ENCODE peak calls at places on chromosomes 5 and 9, in nine cellular contexts. T, G, V, Z, Y, F, W, E and H are unnamed samples.

GRCh38 chr5:9681706-9682105 is 51.6 kb upstream of the TAS2R1 start:
- DNase-seq in E (no peak), Y (no peak), W (no peak), Z (no peak), F (no peak), G (no peak), V (no peak), T (no peak), H (no peak)

GRCh38 chr5:7849531-7850240 is 1.2 kb downstream of the CFAP90 start:
- DNase-seq in F (no peak), G (no peak), Z (peak; percentile 47), V (no peak), E (no peak), W (peak; percentile 26), Y (no peak), T (no peak), H (peak; percentile 30)

GRCh38 chr5:147051193-147051592 is 172.6 kb upstream of the PPP2R2B start:
- DNase-seq in Z (no peak), Y (no peak), F (no peak), T (no peak), E (no peak), V (no peak), W (no peak), G (no peak), H (no peak)

GRCh38 chr9:12801663-12802062 is 26.8 kb downstream of the LURAP1L start:
- DNase-seq in V (no peak), W (no peak), G (peak; percentile 56), Y (no peak), Z (no peak), T (no peak), E (no peak), F (no peak), H (no peak)

GRCh38 chr5:133985540-133986180 is 17.2 kb upstream of the C5orf15 start:
- DNase-seq in Z (no peak), V (no peak), T (no peak), W (no peak), G (no peak), Y (no peak), E (no peak), F (no peak), H (no peak)

GRCh38 chr5:170297589-170298462 is at the start of gene LCP2:
- DNase-seq in Y (no peak), G (no peak), F (no peak), T (no peak), V (no peak), E (no peak), Z (no peak), W (no peak), H (no peak)

GRCh38 chr9:18472915-18473314 is 1.0 kb upstream of the ADAMTSL1 start:
- DNase-seq in E (no peak), T (no peak), F (peak; percentile 55), Y (no peak), W (no peak), Z (peak; percentile 55), V (no peak), G (peak; percentile 63), H (peak; percentile 62)

GRCh38 chr5:167205881-167206280 is 1085.6 kb upstream of the WWC1 start:
- DNase-seq in Y (no peak), E (no peak), G (no peak), F (no peak), Z (no peak), W (no peak), V (no peak), T (no peak), H (no peak)

GRCh38 chr5:125175348-125176004 is 429.0 kb upstream of the ZNF608 start:
- DNase-seq in Y (no peak), F (no peak), G (peak; percentile 65), E (no peak), T (no peak), Z (no peak), V (no peak), W (no peak), H (no peak)

GRCh38 chr9:8457050-8457449 is 657.5 kb upstream of the DMAC1 start:
- DNase-seq in G (no peak), V (no peak), T (no peak), E (no peak), Y (no peak), W (no peak), F (no peak), Z (no peak), H (no peak)

GRCh38 chr5:58437661-58438060 is 22.2 kb downstream of the PLK2 start:
- DNase-seq in F (no peak), E (no peak), V (no peak), Y (no peak), G (peak; percentile 15), W (no peak), Z (no peak), T (no peak), H (no peak)

GRCh38 chr5:107522456-107522855 is 148.3 kb downstream of the EFNA5 start:
- DNase-seq in G (no peak), F (no peak), T (no peak), Z (no peak), E (no peak), V (no peak), Y (no peak), W (no peak), H (no peak)

GRCh38 chr9:130658893-130659698 is 5.3 kb upstream of the PRDM12 start:
- DNase-seq in V (no peak), W (no peak), T (no peak), E (no peak), Y (no peak), G (no peak), F (no peak), Z (no peak), H (no peak)

GRCh38 chr9:130660683-130661460 is 3.5 kb upstream of the PRDM12 start:
- DNase-seq in G (no peak), Y (no peak), F (no peak), T (no peak), Z (no peak), V (no peak), E (no peak), W (no peak), H (no peak)

GRCh38 chr9:130661461-130662098 is 2.8 kb upstream of the PRDM12 start:
- DNase-seq in E (no peak), Y (no peak), Z (no peak), W (no peak), V (no peak), T (no peak), F (no peak), G (no peak), H (no peak)

GRCh38 chr9:130660326-130660682 is 4.1 kb upstream of the PRDM12 start:
- DNase-seq in W (no peak), E (no peak), Z (no peak), T (no peak), Y (no peak), G (no peak), F (no peak), V (no peak), H (no peak)

DNA sequence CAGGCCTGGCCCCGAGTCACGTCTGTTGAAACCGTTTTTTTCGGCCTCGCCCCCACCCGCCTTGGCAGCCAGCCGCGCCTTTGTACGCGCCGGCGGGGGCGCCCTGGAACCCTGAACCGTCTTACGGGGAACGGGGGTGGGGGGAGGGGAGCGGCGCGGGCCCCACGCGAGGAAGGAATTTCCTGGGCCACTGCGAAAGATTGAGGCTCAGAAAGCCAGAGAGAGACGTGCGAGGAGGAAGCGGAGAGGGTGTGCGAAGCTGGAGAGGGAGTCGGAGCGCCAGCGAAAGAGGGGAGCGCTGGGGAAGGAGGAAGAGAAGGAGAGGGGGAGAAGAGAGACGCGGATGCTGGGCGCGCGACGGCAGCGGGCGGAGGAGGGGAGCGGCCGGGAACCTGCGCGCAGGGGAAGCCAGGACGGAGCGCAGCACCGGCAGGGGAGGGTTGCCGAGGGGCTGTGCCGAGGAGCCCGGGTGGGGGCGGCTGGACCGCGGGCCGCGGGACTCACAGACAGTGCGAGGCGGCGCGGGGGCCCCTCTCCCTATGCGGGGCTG is 4.6 kb upstream of the PRDM12 start:
- DNase-seq in E (no peak), W (no peak), V (no peak), Z (no peak), T (no peak), Y (no peak), F (no peak), G (no peak), H (no peak)
- H3K4me3 ChIP-seq in E (no peak overlapping the region), W (no peak overlapping the region), V (no peak overlapping the region), Z (no peak overlapping the region), T (no peak overlapping the region), Y (no peak overlapping the region), F (no peak overlapping the region), G (no peak overlapping the region), H (peak overlapping the region; percentile 14)

GRCh38 chr9:128102196-128102595 is 25.3 kb downstream of the PTGES2 start:
- DNase-seq in Z (no peak), Y (no peak), T (no peak), V (no peak), F (no peak), E (no peak), G (no peak), W (no peak), H (no peak)
- H3K4me1 ChIP-seq in Z (peaks cover 54% of the 10 kb centered on the region), Y (peaks cover 25% of the 10 kb centered on the region), T (peaks cover 6% of the 10 kb centered on the region), V (peaks cover 27% of the 10 kb centered on the region), F (peaks cover 47% of the 10 kb centered on the region), E (peaks cover 43% of the 10 kb centered on the region), G (peaks cover 30% of the 10 kb centered on the region), W (peaks cover 90% of the 10 kb centered on the region), H (peaks cover 76% of the 10 kb centered on the region)

DNA sequence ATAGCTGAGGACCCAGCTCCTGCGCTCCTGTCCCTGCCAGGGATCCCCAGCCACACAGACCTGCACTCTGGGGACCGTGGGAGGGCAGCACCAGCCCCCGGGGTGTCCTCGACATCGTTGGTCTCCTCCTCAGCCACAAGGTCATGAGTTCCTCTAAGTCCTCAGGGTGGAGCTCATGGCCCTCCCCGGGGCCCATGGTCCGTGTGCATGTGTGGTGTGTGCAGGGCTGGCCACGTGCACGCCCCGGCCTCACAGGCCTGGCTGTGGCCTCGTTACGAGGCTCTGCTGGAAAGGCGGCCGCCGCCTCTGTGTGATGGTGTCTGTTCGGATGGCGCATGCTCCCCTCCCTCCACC is 16.1 kb upstream of the AJM1 start:
- DNase-seq in W (no peak), T (no peak), V (no peak), Y (no peak), F (no peak), G (no peak), Z (no peak), E (no peak), H (no peak)
- TF ChIP-seq POLR2A in W (no peak), T (no peak), V (no peak), Y (no peak), F (no peak), G (no peak), Z (no peak), E (no peak), H (no peak)

DNA sequence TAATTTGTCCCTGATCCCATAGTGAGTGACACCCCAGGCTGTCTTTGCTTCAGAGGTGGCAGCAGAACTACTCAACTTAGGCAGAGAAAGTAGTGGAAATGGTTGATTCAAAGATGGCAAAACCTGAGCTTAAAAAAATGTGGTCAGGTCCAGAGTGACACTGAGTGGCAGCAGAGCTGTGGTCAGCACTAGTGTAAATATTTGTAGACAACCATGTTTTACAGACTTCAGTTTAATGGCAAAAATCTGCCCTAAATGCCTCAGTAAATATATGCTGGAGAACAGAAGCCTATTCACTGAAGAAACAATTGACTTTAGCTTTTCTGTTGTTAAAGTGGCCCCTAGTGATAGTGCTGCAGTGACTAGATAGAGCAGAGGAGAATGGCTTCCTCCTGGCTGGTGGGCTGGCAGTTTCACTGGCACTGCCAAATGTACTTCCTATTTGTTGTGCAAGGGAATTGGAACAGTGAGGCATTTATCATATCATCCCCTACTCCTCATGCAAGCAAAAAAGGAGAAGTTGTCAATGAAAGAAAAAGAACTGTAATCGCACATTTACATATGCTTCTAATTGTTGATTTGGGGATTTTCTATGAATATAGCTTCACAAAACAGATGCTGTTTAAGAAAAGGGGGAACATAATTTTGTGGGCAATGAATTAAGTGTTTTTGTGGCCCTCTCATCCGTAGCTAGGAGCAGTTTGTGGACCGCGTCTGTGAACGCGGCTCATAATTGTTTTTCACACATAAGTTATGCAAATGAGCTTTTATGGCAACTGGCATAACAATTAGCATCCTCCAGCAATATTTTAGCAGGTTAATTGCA is 12.0 kb downstream of the PBX3 start:
- DNase-seq in T (no peak), W (peak; percentile 93), V (no peak), G (peak; percentile 4), Z (no peak), E (no peak), F (no peak), Y (no peak), H (peak; percentile 28)
- H3K4me3 ChIP-seq in T (peak overlapping the region; percentile 26), W (no peak overlapping the region), V (no peak overlapping the region), G (no peak overlapping the region), Z (peak overlapping the region; percentile 7), E (no peak overlapping the region), F (no peak overlapping the region), Y (no peak overlapping the region), H (no peak overlapping the region)